ENCODE peak calls at places on chromosomes 13 and 19, in six cellular contexts. O is body of pancreas; F is CD8-positive, alpha-beta T cell; K is memory B cell; L is activated naive CD4-positive, alpha-beta T cell treated with Interleukin-2 at 50 U/mL for 16 hours; Q is stimulated activated CD4-positive, alpha-beta T cell treated with anti-CD3 and anti-CD28 coated beads, Interleukin-15, amount 100 ng/mL, for 1 hour. W is an unnamed sample.

GRCh38 chr13:104597554-104598240 is 1531.5 kb upstream of the SLC10A2 start:
- DNase-seq in F (no peak), K (no peak), Q (no peak), O (no peak), L (no peak), W (no peak)

GRCh38 chr13:93230466-93230865 is 3.9 kb downstream of the GPC6 start:
- DNase-seq in L (no peak), F (no peak), O (no peak), Q (no peak), K (no peak), W (no peak)

GRCh38 chr13:38821753-38822551 is 135.1 kb downstream of the FREM2 start:
- DNase-seq in L (no peak), K (no peak), Q (no peak), O (no peak), F (no peak), W (no peak)

GRCh38 chr13:33076451-33076992 is 60.3 kb downstream of the KL start:
- DNase-seq in F (no peak), Q (no peak), O (no peak), K (no peak), L (no peak), W (no peak)

GRCh38 chr19:33387351-33388230 is 14.1 kb downstream of the CEBPG start:
- DNase-seq in K (no peak), Q (no peak), L (no peak), F (no peak), O (no peak), W (peak; percentile 25)

GRCh38 chr13:21478881-21479808 is 20.0 kb upstream of the ZDHHC20 start:
- DNase-seq in F (peak; percentile 51), K (peak; percentile 55), L (peak; percentile 17), Q (no peak), O (peak; percentile 40), W (no peak)

GRCh38 chr13:21020176-21020575 is 41.2 kb downstream of the LATS2 start:
- DNase-seq in Q (no peak), L (no peak), F (no peak), K (no peak), O (no peak), W (no peak)

GRCh38 chr13:73698859-73699258 is 435.3 kb downstream of the KLF12 start:
- DNase-seq in F (no peak), K (no peak), O (no peak), L (no peak), Q (no peak), W (no peak)

GRCh38 chr19:16920816-16921529 is 32.2 kb downstream of the F2RL3 start:
- DNase-seq in L (no peak), Q (no peak), O (no peak), K (no peak), F (no peak), W (peak; percentile 12)

GRCh38 chr19:18339703-18340102 is 695 bp upstream of the PGPEP1 start:
- DNase-seq in O (no peak), K (no peak), F (no peak), Q (no peak), L (no peak), W (no peak)

GRCh38 chr13:100387416-100387815 is 201.2 kb downstream of the GGACT start:
- DNase-seq in Q (no peak), L (no peak), F (no peak), K (no peak), O (no peak), W (no peak)

GRCh38 chr19:28535352-28535775 is 677.6 kb downstream of the UQCRFS1 start:
- DNase-seq in F (no peak), L (no peak), O (no peak), K (no peak), Q (no peak), W (no peak)

W was measured in D341Med.